ENCODE peak calls at places on chromosomes 3 and 15, in five cellular contexts. One of them, this sample, is unnamed.

GRCh38 chr3:121436074-121436473 is 109.7 kb downstream of the POLQ start:
- DNase-seq in heart left ventricle: no peak
- DNase-seq in ovary: no peak
- DNase-seq in vagina: no peak
- DNase-seq in body of pancreas: no peak
- DNase-seq in this sample: no peak

GRCh38 chr3:159751754-159752153 is 236.9 kb upstream of the IL12A start:
- DNase-seq in heart left ventricle: no peak
- DNase-seq in body of pancreas: no peak
- DNase-seq in ovary: no peak
- DNase-seq in vagina: no peak
- DNase-seq in this sample: no peak

GRCh38 chr15:79083154-79083553 is 7.4 kb downstream of the RASGRF1 start:
- DNase-seq in heart left ventricle: no peak
- DNase-seq in ovary: no peak
- DNase-seq in body of pancreas: no peak
- DNase-seq in vagina: no peak
- DNase-seq in this sample: no peak

GRCh38 chr3:156142649-156143048 is 22.3 kb downstream of the KCNAB1 start:
- DNase-seq in ovary: no peak
- DNase-seq in body of pancreas: no peak
- DNase-seq in vagina: no peak
- DNase-seq in heart left ventricle: no peak
- DNase-seq in this sample: no peak

GRCh38 chr3:49378249-49378899 is 20.2 kb upstream of the GPX1 start:
- DNase-seq in ovary: peak; percentile 29
- DNase-seq in vagina: no peak
- DNase-seq in heart left ventricle: peak; percentile 24
- DNase-seq in body of pancreas: peak; percentile 11
- DNase-seq in this sample: no peak

GRCh38 chr3:100277255-100277800 is 16.5 kb downstream of the TBC1D23 start:
- DNase-seq in ovary: no peak
- DNase-seq in body of pancreas: no peak
- DNase-seq in heart left ventricle: no peak
- DNase-seq in vagina: no peak
- DNase-seq in this sample: no peak

GRCh38 chr3:16945330-16945729 is 60.6 kb downstream of the PLCL2 start:
- DNase-seq in ovary: no peak
- DNase-seq in heart left ventricle: no peak
- DNase-seq in vagina: no peak
- DNase-seq in body of pancreas: no peak
- DNase-seq in this sample: no peak

GRCh38 chr3:50523170-50523865 is 19.9 kb upstream of the CACNA2D2 start:
- DNase-seq in body of pancreas: peak; percentile 28
- DNase-seq in vagina: no peak
- DNase-seq in ovary: no peak
- DNase-seq in heart left ventricle: no peak
- DNase-seq in this sample: no peak

GRCh38 chr3:58008140-58009025 is at the start of gene FLNB:
- DNase-seq in body of pancreas: peak; percentile 80
- DNase-seq in ovary: peak; percentile 77
- DNase-seq in heart left ventricle: peak; percentile 78
- DNase-seq in vagina: no peak
- DNase-seq in this sample: peak; percentile 77

GRCh38 chr3:30245805-30246622 is 360.4 kb upstream of the TGFBR2 start:
- DNase-seq in heart left ventricle: no peak
- DNase-seq in ovary: no peak
- DNase-seq in body of pancreas: no peak
- DNase-seq in vagina: no peak
- DNase-seq in this sample: no peak

GRCh38 chr3:171704002-171704401 is 106.3 kb downstream of the PLD1 start:
- DNase-seq in ovary: no peak
- DNase-seq in body of pancreas: no peak
- DNase-seq in vagina: no peak
- DNase-seq in heart left ventricle: no peak
- DNase-seq in this sample: peak; percentile 56

GRCh38 chr15:50542051-50542450 is 4.4 kb downstream of the USP50 start:
- DNase-seq in heart left ventricle: no peak
- DNase-seq in ovary: no peak
- DNase-seq in body of pancreas: no peak
- DNase-seq in vagina: no peak
- DNase-seq in this sample: no peak

GRCh38 chr3:4571690-4572334 is 78.7 kb downstream of the ITPR1 start:
- DNase-seq in ovary: no peak
- DNase-seq in vagina: no peak
- DNase-seq in heart left ventricle: no peak
- DNase-seq in body of pancreas: no peak
- DNase-seq in this sample: no peak

GRCh38 chr3:58355174-58355573 is 22.5 kb downstream of the PXK start:
- DNase-seq in vagina: no peak
- DNase-seq in body of pancreas: no peak
- DNase-seq in heart left ventricle: no peak
- DNase-seq in ovary: no peak
- DNase-seq in this sample: no peak

GRCh38 chr3:126156468-126156867 is 23.9 kb downstream of the ALDH1L1 start:
- DNase-seq in body of pancreas: peak; percentile 9
- DNase-seq in ovary: no peak
- DNase-seq in vagina: no peak
- DNase-seq in heart left ventricle: no peak
- DNase-seq in this sample: no peak

GRCh38 chr15:90836296-90836871 is 32.0 kb upstream of the FURIN start:
- DNase-seq in ovary: no peak
- DNase-seq in body of pancreas: no peak
- DNase-seq in heart left ventricle: peak; percentile 37
- DNase-seq in vagina: no peak
- DNase-seq in this sample: no peak

GRCh38 chr15:61200626-61201025 is 28.5 kb downstream of the RORA start:
- DNase-seq in heart left ventricle: no peak
- DNase-seq in vagina: no peak
- DNase-seq in body of pancreas: no peak
- DNase-seq in ovary: no peak
- DNase-seq in this sample: no peak

GRCh38 chr3:85120879-85121278 is 162.1 kb downstream of the CADM2 start:
- DNase-seq in ovary: no peak
- DNase-seq in vagina: no peak
- DNase-seq in heart left ventricle: no peak
- DNase-seq in body of pancreas: no peak
- DNase-seq in this sample: no peak

GRCh38 chr3:186466391-186466974 is 77.7 kb downstream of the CRYGS start:
- DNase-seq in body of pancreas: peak; percentile 29
- DNase-seq in heart left ventricle: no peak
- DNase-seq in vagina: no peak
- DNase-seq in ovary: no peak
- DNase-seq in this sample: no peak

GRCh38 chr3:96059301-96059700 is 755.1 kb upstream of the EPHA6 start:
- DNase-seq in ovary: no peak
- DNase-seq in body of pancreas: no peak
- DNase-seq in vagina: no peak
- DNase-seq in heart left ventricle: no peak
- DNase-seq in this sample: no peak

GRCh38 chr15:96544162-96544756 is 213.8 kb downstream of the NR2F2 start:
- DNase-seq in body of pancreas: no peak
- DNase-seq in ovary: no peak
- DNase-seq in vagina: no peak
- DNase-seq in heart left ventricle: no peak
- DNase-seq in this sample: no peak

GRCh38 chr15:25682349-25682748 is 180.8 kb downstream of the ATP10A start:
- DNase-seq in ovary: no peak
- DNase-seq in vagina: no peak
- DNase-seq in heart left ventricle: no peak
- DNase-seq in body of pancreas: no peak
- DNase-seq in this sample: no peak

GRCh38 chr3:28250999-28251398 is 9.6 kb downstream of the CMC1 start:
- DNase-seq in vagina: no peak
- DNase-seq in body of pancreas: no peak
- DNase-seq in ovary: no peak
- DNase-seq in heart left ventricle: no peak
- DNase-seq in this sample: no peak

GRCh38 chr3:160676547-160677303 is at the start of gene ARL14:
- DNase-seq in heart left ventricle: no peak
- DNase-seq in vagina: no peak
- DNase-seq in body of pancreas: peak; percentile 77
- DNase-seq in ovary: no peak
- DNase-seq in this sample: peak; percentile 39

GRCh38 chr3:72255736-72256559 is 471.0 kb upstream of the PROK2 start:
- DNase-seq in vagina: no peak
- DNase-seq in ovary: no peak
- DNase-seq in body of pancreas: peak; percentile 76
- DNase-seq in heart left ventricle: no peak
- DNase-seq in this sample: peak; percentile 85

GRCh38 chr3:190265795-190266194 is 56.5 kb downstream of the CLDN1 start:
- DNase-seq in body of pancreas: peak; percentile 49
- DNase-seq in heart left ventricle: no peak
- DNase-seq in vagina: no peak
- DNase-seq in ovary: no peak
- DNase-seq in this sample: no peak

GRCh38 chr15:99371180-99372103 is 120.2 kb downstream of the LRRC28 start:
- DNase-seq in ovary: no peak
- DNase-seq in heart left ventricle: no peak
- DNase-seq in body of pancreas: no peak
- DNase-seq in vagina: no peak
- DNase-seq in this sample: no peak

GRCh38 chr15:43150171-43150929 is 17.0 kb downstream of the TMEM62 start:
- DNase-seq in ovary: no peak
- DNase-seq in body of pancreas: no peak
- DNase-seq in vagina: no peak
- DNase-seq in heart left ventricle: no peak
- DNase-seq in this sample: no peak

GRCh38 chr3:192919895-192920294 is 2.2 kb upstream of the MB21D2 start:
- DNase-seq in body of pancreas: no peak
- DNase-seq in vagina: no peak
- DNase-seq in heart left ventricle: no peak
- DNase-seq in ovary: no peak
- DNase-seq in this sample: no peak

GRCh38 chr3:186931487-186932280 is 1.4 kb downstream of the ST6GAL1 start:
- DNase-seq in body of pancreas: peak; percentile 66
- DNase-seq in heart left ventricle: peak; percentile 56
- DNase-seq in vagina: no peak
- DNase-seq in ovary: no peak
- DNase-seq in this sample: peak; percentile 72

GRCh38 chr3:135412475-135412874 is 553.1 kb upstream of the PPP2R3A start:
- DNase-seq in ovary: no peak
- DNase-seq in vagina: no peak
- DNase-seq in heart left ventricle: no peak
- DNase-seq in body of pancreas: no peak
- DNase-seq in this sample: no peak

GRCh38 chr3:143972495-143973351 is 1.1 kb downstream of the DIPK2A start:
- DNase-seq in vagina: no peak
- DNase-seq in heart left ventricle: peak; percentile 73
- DNase-seq in body of pancreas: peak; percentile 71
- DNase-seq in ovary: peak; percentile 70
- DNase-seq in this sample: peak; percentile 75

GRCh38 chr3:193829781-193830180 is 236.8 kb downstream of the OPA1 start:
- DNase-seq in ovary: no peak
- DNase-seq in heart left ventricle: no peak
- DNase-seq in vagina: peak; percentile 95
- DNase-seq in body of pancreas: peak; percentile 83
- DNase-seq in this sample: peak; percentile 65

GRCh38 chr15:38886315-38887163 is 321.9 kb upstream of the RASGRP1 start:
- DNase-seq in heart left ventricle: no peak
- DNase-seq in vagina: no peak
- DNase-seq in body of pancreas: no peak
- DNase-seq in ovary: no peak
- DNase-seq in this sample: no peak

GRCh38 chr15:52762621-52763020 is 27.5 kb downstream of the ONECUT1 start:
- DNase-seq in ovary: no peak
- DNase-seq in heart left ventricle: no peak
- DNase-seq in vagina: no peak
- DNase-seq in body of pancreas: no peak
- DNase-seq in this sample: no peak

GRCh38 chr15:29018983-29019875 is 133.5 kb downstream of the APBA2 start:
- DNase-seq in ovary: no peak
- DNase-seq in body of pancreas: no peak
- DNase-seq in vagina: no peak
- DNase-seq in heart left ventricle: no peak
- DNase-seq in this sample: no peak

GRCh38 chr3:123344175-123344908 is 104.5 kb downstream of the ADCY5 start:
- DNase-seq in heart left ventricle: no peak
- DNase-seq in vagina: no peak
- DNase-seq in body of pancreas: no peak
- DNase-seq in ovary: no peak
- DNase-seq in this sample: no peak

GRCh38 chr3:124761250-124761796 is 31.1 kb downstream of the UMPS start:
- DNase-seq in heart left ventricle: peak; percentile 87
- DNase-seq in vagina: no peak
- DNase-seq in ovary: peak; percentile 93
- DNase-seq in body of pancreas: peak; percentile 85
- DNase-seq in this sample: peak; percentile 90
- TF ChIP-seq POLR2A in heart left ventricle: peak; percentile 24
- TF ChIP-seq POLR2A in vagina: no peak
- TF ChIP-seq POLR2A in ovary: no peak
- TF ChIP-seq POLR2A in body of pancreas: no peak
- TF ChIP-seq POLR2A in this sample: no peak

GRCh38 chr15:32864841-32865240 is 147.0 kb downstream of the GREM1 start:
- DNase-seq in ovary: no peak
- DNase-seq in body of pancreas: no peak
- DNase-seq in vagina: no peak
- DNase-seq in heart left ventricle: no peak
- DNase-seq in this sample: no peak

GRCh38 chr15:32859246-32859645 is 141.4 kb downstream of the GREM1 start:
- DNase-seq in heart left ventricle: no peak
- DNase-seq in ovary: no peak
- DNase-seq in vagina: no peak
- DNase-seq in body of pancreas: no peak
- DNase-seq in this sample: no peak

GRCh38 chr15:32859996-32860395 is 142.2 kb downstream of the GREM1 start:
- DNase-seq in body of pancreas: no peak
- DNase-seq in ovary: no peak
- DNase-seq in vagina: no peak
- DNase-seq in heart left ventricle: no peak
- DNase-seq in this sample: no peak

GRCh38 chr15:32864051-32864450 is 146.2 kb downstream of the GREM1 start:
- DNase-seq in heart left ventricle: no peak
- DNase-seq in vagina: no peak
- DNase-seq in ovary: no peak
- DNase-seq in body of pancreas: no peak
- DNase-seq in this sample: no peak

GRCh38 chr15:32861741-32862140 is 143.9 kb downstream of the GREM1 start:
- DNase-seq in body of pancreas: no peak
- DNase-seq in heart left ventricle: no peak
- DNase-seq in vagina: no peak
- DNase-seq in ovary: peak; percentile 48
- DNase-seq in this sample: no peak
- H3K4me3 ChIP-seq in body of pancreas: no peak overlapping the region
- H3K4me3 ChIP-seq in heart left ventricle: peak overlapping the region; percentile 36
- H3K4me3 ChIP-seq in vagina: peak overlapping the region; percentile 18
- H3K4me3 ChIP-seq in ovary: peak overlapping the region; percentile 25
- H3K4me3 ChIP-seq in this sample: peak overlapping the region; percentile 7

GRCh38 chr3:67649681-67650080 is 4.7 kb downstream of the SUCLG2 start:
- DNase-seq in ovary: no peak
- DNase-seq in vagina: no peak
- DNase-seq in body of pancreas: no peak
- DNase-seq in heart left ventricle: no peak
- DNase-seq in this sample: no peak
- H3K4me1 ChIP-seq in ovary: peaks cover 3% of the 10 kb centered on the region
- H3K4me1 ChIP-seq in vagina: peaks cover 33% of the 10 kb centered on the region
- H3K4me1 ChIP-seq in body of pancreas: peaks cover 58% of the 10 kb centered on the region
- H3K4me1 ChIP-seq in heart left ventricle: peaks cover 53% of the 10 kb centered on the region
- H3K4me1 ChIP-seq in this sample: peaks cover 75% of the 10 kb centered on the region

GRCh38 chr3:61251174-61251972 is at the start of gene FHIT:
- DNase-seq in ovary: peak; percentile 94
- DNase-seq in vagina: no peak
- DNase-seq in heart left ventricle: peak; percentile 96
- DNase-seq in body of pancreas: peak; percentile 96
- DNase-seq in this sample: peak; percentile 96
- TF ChIP-seq POLR2A in ovary: peak; percentile 33
- TF ChIP-seq POLR2A in vagina: no peak
- TF ChIP-seq POLR2A in heart left ventricle: peak; percentile 54
- TF ChIP-seq POLR2A in body of pancreas: peak; percentile 72
- TF ChIP-seq POLR2A in this sample: no peak

This sample was measured in stomach.